ENCODE peak calls at places on chromosomes 16 and 17, in seven cellular contexts. D is body of pancreas, U is lower lobe of right lung, F is HCT116, O is GM12864, S is HFFc6, E is AG04450. Z is an unnamed sample.

GRCh38 chr17:55264640-55265298 is at the start of gene HLF:
- DNase-seq in D (peak; percentile 84), U (peak; percentile 74), F (peak; percentile 58), O (peak; percentile 22), S (no peak), E (no peak), Z (peak; percentile 49)

GRCh38 chr17:37488009-37488604 is 1.6 kb upstream of the DUSP14 start:
- DNase-seq in D (no peak), U (no peak), F (peak; percentile 65), O (no peak), S (peak; percentile 99), E (peak; percentile 93), Z (no peak)

GRCh38 chr16:83344014-83344413 is 463.8 kb upstream of the HSBP1 start:
- DNase-seq in D (no peak), U (no peak), F (no peak), O (no peak), S (peak; percentile 87), E (peak; percentile 36), Z (no peak)

GRCh38 chr16:71413341-71413740 is 28.5 kb downstream of the TLE7 start:
- DNase-seq in D (no peak), U (no peak), F (no peak), O (no peak), S (no peak), E (no peak), Z (no peak)

GRCh38 chr17:81200201-81200600 is 22.6 kb downstream of the CEP131 start:
- DNase-seq in D (no peak), U (no peak), F (no peak), O (no peak), S (no peak), E (no peak), Z (no peak)

GRCh38 chr17:72569193-72569946 is 448.6 kb downstream of the SOX9 start:
- DNase-seq in D (peak; percentile 36), U (no peak), F (no peak), O (no peak), S (no peak), E (no peak), Z (no peak)

GRCh38 chr17:50273654-50274040 is 619 bp upstream of the TMEM92 start:
- DNase-seq in D (no peak), U (no peak), F (no peak), O (no peak), S (no peak), E (no peak), Z (no peak)

GRCh38 chr16:59697236-59697635 is 963.1 kb upstream of the GOT2 start:
- DNase-seq in D (no peak), U (no peak), F (no peak), O (no peak), S (no peak), E (no peak), Z (no peak)

GRCh38 chr17:61463068-61463980 is 11.1 kb downstream of the TBX4 start:
- DNase-seq in D (no peak), U (no peak), F (no peak), O (no peak), S (no peak), E (no peak), Z (no peak)

GRCh38 chr17:35245196-35245486 is 2.3 kb downstream of the SLFN5 start:
- DNase-seq in D (no peak), U (no peak), F (peak; percentile 68), O (no peak), S (peak; percentile 92), E (peak; percentile 83), Z (no peak)

GRCh38 chr16:46882940-46883307 is 1.2 kb upstream of the GPT2 start:
- DNase-seq in D (no peak), U (no peak), F (no peak), O (no peak), S (no peak), E (no peak), Z (no peak)

GRCh38 chr16:46883353-46883689 is 841 bp upstream of the GPT2 start:
- DNase-seq in D (no peak), U (no peak), F (no peak), O (no peak), S (no peak), E (no peak), Z (no peak)

GRCh38 chr16:46882304-46882939 is 1.7 kb upstream of the GPT2 start:
- DNase-seq in D (no peak), U (no peak), F (no peak), O (no peak), S (no peak), E (no peak), Z (no peak)

GRCh38 chr16:46884513-46885293 is 541 bp downstream of the GPT2 start:
- DNase-seq in D (peak; percentile 69), U (no peak), F (no peak), O (no peak), S (no peak), E (no peak), Z (no peak)

DNA sequence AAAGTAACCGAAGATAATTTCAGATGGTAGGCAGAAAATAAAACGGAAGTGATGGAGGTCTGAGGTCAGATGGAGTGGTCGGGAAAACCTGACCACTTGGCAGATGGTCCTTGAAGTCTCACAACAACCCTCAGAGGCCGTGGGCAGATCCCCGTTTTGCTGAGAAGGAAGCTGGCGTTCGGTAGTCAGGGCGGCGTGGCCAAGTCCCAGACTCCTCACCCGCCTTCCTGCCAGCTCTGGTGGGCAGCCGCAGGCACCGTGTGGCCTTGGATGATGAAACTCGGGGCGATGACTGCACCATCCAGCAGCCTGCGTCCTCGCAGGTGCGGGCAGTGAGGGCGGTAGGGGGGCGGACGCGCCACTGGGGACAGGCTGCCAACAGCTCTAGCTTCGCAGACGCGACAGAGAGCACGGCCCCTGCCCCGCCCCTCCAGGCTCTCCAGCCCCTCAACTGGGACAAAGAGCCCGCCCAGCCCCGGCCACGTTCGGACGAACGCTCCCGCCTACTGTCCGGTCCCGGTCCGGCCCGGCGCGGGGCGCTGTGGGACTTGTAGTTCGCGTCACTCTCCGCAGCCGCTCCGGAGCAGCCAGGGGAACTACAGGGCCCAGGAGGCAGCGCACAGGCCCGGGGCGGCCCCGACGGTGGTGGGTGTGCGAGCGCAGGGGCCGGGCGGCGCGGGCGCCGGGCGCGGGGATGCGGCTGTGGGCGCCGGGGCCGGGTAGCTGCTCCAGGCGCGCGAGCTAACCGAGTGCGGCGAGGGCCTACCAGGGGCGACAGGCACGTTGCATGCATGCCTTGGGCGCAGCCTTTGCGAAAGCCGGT is at the start of gene GPT2:
- DNase-seq in D (peak; percentile 99), U (peak; percentile 99), F (peak; percentile 91), O (peak; percentile 73), S (peak; percentile 92), E (peak; percentile 84), Z (peak; percentile 78)
- TF ChIP-seq CTCF in D (no peak), U (peak; percentile 39), F (no peak), O (peak; percentile 0), S (peak; percentile 69), E (no peak), Z (no peak)

DNA sequence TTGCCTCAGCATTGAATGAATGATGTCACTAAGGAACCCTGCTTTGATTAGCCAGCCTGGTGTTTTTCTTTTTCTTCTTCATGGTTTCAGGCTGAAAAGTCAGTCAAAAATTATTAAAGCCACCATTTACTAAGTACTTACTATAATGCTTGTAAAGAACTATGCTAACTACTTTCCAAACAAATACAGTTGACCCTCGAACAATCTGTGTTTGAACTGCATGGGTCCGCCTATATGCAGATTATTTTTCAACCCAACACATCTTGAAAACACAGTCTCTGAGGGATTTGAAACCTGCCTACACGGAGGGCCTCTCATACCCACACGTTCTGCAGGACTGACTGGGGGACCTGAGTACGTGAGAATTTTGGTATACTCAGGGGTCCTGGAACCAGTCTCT is 136.3 kb downstream of the PARN start:
- DNase-seq in D (no peak), U (no peak), F (no peak), O (no peak), S (no peak), E (no peak), Z (no peak)
- TF ChIP-seq CTCF in D (no peak), U (no peak), F (no peak), O (no peak), S (no peak), E (no peak), Z (no peak)

GRCh38 chr17:9959377-9959981 is 54.4 kb upstream of the RCVRN start:
- DNase-seq in D (no peak), U (no peak), F (peak; percentile 28), O (no peak), S (peak; percentile 26), E (no peak), Z (peak; percentile 41)
- TF ChIP-seq CTCF in D (no peak), U (peak; percentile 27), F (peak; percentile 60), O (peak; percentile 70), S (peak; percentile 79), E (peak; percentile 65), Z (peak; percentile 51)

DNA sequence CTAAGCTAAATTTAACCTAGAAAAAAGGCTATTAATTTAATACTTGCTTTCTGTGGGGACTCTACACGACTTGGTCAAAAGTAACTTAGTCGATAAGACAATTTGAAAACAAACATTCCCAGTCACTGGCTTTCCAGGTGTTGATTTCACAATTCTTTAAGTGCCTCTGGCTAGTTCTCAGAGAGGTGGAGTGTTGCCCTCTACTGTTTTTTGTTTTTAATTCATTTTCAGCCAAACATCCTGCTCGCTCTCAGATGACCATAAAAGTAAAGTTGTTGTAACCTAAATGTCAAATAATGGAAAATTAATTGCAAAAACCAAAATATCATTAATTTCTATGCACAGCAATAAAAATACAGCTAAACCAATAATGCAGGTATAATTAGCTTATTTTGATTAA is 107.1 kb downstream of the MYO1D start:
- DNase-seq in D (no peak), U (no peak), F (no peak), O (no peak), S (no peak), E (no peak), Z (no peak)
- TF ChIP-seq CTCF in D (no peak), U (peak; percentile 13), F (no peak), O (no peak), S (peak; percentile 14), E (no peak), Z (no peak)

GRCh38 chr16:12217341-12217740 is 240.8 kb downstream of the SNX29 start:
- DNase-seq in D (no peak), U (no peak), F (no peak), O (no peak), S (no peak), E (no peak), Z (no peak)

GRCh38 chr16:12213180-12213579 is 236.6 kb downstream of the SNX29 start:
- DNase-seq in D (no peak), U (no peak), F (no peak), O (no peak), S (no peak), E (no peak), Z (no peak)

GRCh38 chr16:12214509-12214908 is 238.0 kb downstream of the SNX29 start:
- DNase-seq in D (no peak), U (no peak), F (no peak), O (no peak), S (no peak), E (no peak), Z (no peak)

GRCh38 chr16:12211870-12212690 is 235.5 kb downstream of the SNX29 start:
- DNase-seq in D (no peak), U (no peak), F (no peak), O (no peak), S (no peak), E (no peak), Z (no peak)

GRCh38 chr16:12215302-12216105 is 239.0 kb downstream of the SNX29 start:
- DNase-seq in D (no peak), U (no peak), F (no peak), O (no peak), S (no peak), E (no peak), Z (no peak)
- TF ChIP-seq CTCF in D (no peak), U (no peak), F (no peak), O (peak; percentile 24), S (peak; percentile 57), E (peak; percentile 52), Z (peak; percentile 24)

Z was measured in mesothelial cell of epicardium.